ENCODE peak calls at places on chromosomes 6 and 20, in eight cellular contexts. N is heart left ventricle, O is GM23338, G is GM12865, W is heart right ventricle, R is progenitor cell of endocrine pancreas, V is mammary epithelial cell, I is AG10803. F is an unnamed sample.

GRCh38 chr6:160931378-160932343 is 59.9 kb upstream of the MAP3K4 start:
- DNase-seq in N (no peak), O (peak; percentile 54), G (no peak), W (no peak), R (no peak), V (no peak), I (peak; percentile 2), F (no peak)

GRCh38 chr6:159540152-159540551 is 152.9 kb downstream of the SOD2 start:
- DNase-seq in N (no peak), O (peak; percentile 85), G (peak; percentile 21), W (no peak), R (peak; percentile 29), V (peak; percentile 12), I (no peak), F (no peak)

GRCh38 chr6:137866200-137866913 is 702 bp upstream of the TNFAIP3 start:
- DNase-seq in N (peak; percentile 50), O (peak; percentile 74), G (no peak), W (no peak), R (peak; percentile 13), V (peak; percentile 46), I (no peak), F (no peak)

GRCh38 chr6:74715362-74716068 is 490.3 kb downstream of the COL12A1 start:
- DNase-seq in N (no peak), O (no peak), G (no peak), W (no peak), R (no peak), V (peak; percentile 42), I (peak; percentile 46), F (no peak)

GRCh38 chr20:49103647-49104364 is 57.7 kb downstream of the CSE1L start:
- DNase-seq in N (no peak), O (no peak), G (no peak), W (no peak), R (no peak), V (no peak), I (no peak), F (no peak)

GRCh38 chr20:10511507-10512231 is 76.6 kb downstream of the SLX4IP start:
- DNase-seq in N (peak; percentile 77), O (peak; percentile 60), G (peak; percentile 93), W (peak; percentile 54), R (no peak), V (peak; percentile 98), I (peak; percentile 95), F (peak; percentile 88)

GRCh38 chr6:142871910-142872331 is 73.1 kb downstream of the HIVEP2 start:
- DNase-seq in N (peak; percentile 47), O (no peak), G (peak; percentile 85), W (no peak), R (no peak), V (peak; percentile 97), I (peak; percentile 91), F (no peak)

GRCh38 chr6:15522427-15522826 is 140.4 kb downstream of the DTNBP1 start:
- DNase-seq in N (no peak), O (no peak), G (peak; percentile 41), W (no peak), R (no peak), V (no peak), I (peak; percentile 21), F (peak; percentile 40)

GRCh38 chr6:21033575-21034026 is 499.3 kb downstream of the CDKAL1 start:
- DNase-seq in N (peak; percentile 23), O (no peak), G (no peak), W (no peak), R (no peak), V (peak; percentile 83), I (peak; percentile 92), F (no peak)

GRCh38 chr6:34339432-34339831 is 53.0 kb downstream of the NUDT3 start:
- DNase-seq in N (no peak), O (no peak), G (no peak), W (no peak), R (no peak), V (no peak), I (no peak), F (no peak)

GRCh38 chr6:19759117-19759880 is 77.9 kb upstream of the ID4 start:
- DNase-seq in N (no peak), O (no peak), G (no peak), W (no peak), R (no peak), V (peak; percentile 85), I (peak; percentile 89), F (no peak)

GRCh38 chr6:125564941-125565340 is 184.5 kb upstream of the HEY2 start:
- DNase-seq in N (no peak), O (no peak), G (no peak), W (no peak), R (no peak), V (no peak), I (no peak), F (no peak)

GRCh38 chr6:114862809-114863208 is 520.0 kb upstream of the HS3ST5 start:
- DNase-seq in N (no peak), O (no peak), G (no peak), W (no peak), R (no peak), V (peak; percentile 0), I (no peak), F (no peak)

GRCh38 chr6:85458184-85458583 is 8.3 kb downstream of the NT5E start:
- DNase-seq in N (no peak), O (peak; percentile 35), G (peak; percentile 41), W (no peak), R (no peak), V (no peak), I (no peak), F (no peak)

GRCh38 chr6:154370545-154370944 is 13.9 kb upstream of the IPCEF1 start:
- DNase-seq in N (no peak), O (peak; percentile 45), G (peak; percentile 10), W (no peak), R (no peak), V (peak; percentile 14), I (peak; percentile 49), F (peak; percentile 32)

GRCh38 chr20:25289886-25290597 is 42.2 kb downstream of the PYGB start:
- DNase-seq in N (no peak), O (peak; percentile 33), G (no peak), W (no peak), R (no peak), V (no peak), I (no peak), F (no peak)

GRCh38 chr20:51233345-51233744 is 210.4 kb upstream of the KCNG1 start:
- DNase-seq in N (no peak), O (no peak), G (no peak), W (no peak), R (no peak), V (peak; percentile 55), I (no peak), F (no peak)

GRCh38 chr6:87879144-87879861 is 168.3 kb upstream of the SPACA1 start:
- DNase-seq in N (no peak), O (no peak), G (peak; percentile 60), W (no peak), R (no peak), V (no peak), I (peak; percentile 63), F (no peak)

GRCh38 chr20:35476288-35476687 is 20.9 kb downstream of the CEP250 start:
- DNase-seq in N (no peak), O (no peak), G (no peak), W (no peak), R (no peak), V (no peak), I (no peak), F (no peak)

GRCh38 chr6:136613477-136613876 is 63.3 kb upstream of the MAP7 start:
- DNase-seq in N (no peak), O (no peak), G (no peak), W (no peak), R (no peak), V (no peak), I (peak; percentile 56), F (no peak)

DNA sequence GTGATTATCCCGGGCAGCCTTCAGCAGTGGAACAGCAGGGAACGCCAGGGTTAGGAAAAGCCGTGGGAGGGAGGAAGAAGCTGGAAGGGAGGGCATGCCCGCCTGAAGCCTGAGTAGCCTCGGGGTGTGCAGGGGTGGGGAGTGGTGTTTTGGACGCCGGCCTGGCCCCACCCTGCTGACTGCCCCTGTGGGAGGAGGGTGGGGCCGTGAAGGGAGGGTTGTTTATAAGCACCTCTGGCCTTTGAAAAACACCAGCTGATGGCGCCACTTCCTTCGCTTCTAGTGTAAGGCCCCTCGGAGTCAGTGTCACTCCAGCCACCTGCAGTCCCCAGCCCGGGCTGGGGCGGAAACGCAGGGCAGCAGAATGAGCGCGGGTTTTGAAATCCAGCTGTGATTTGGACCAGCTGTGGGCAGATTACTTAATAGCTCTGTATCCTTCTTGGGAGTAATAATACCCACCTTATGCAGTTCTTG is 52.8 kb upstream of the BMP6 start:
- DNase-seq in N (peak; percentile 20), O (peak; percentile 87), G (peak; percentile 24), W (peak; percentile 49), R (no peak), V (peak; percentile 81), I (peak; percentile 59), F (peak; percentile 87)
- TF ChIP-seq CTCF in N (no peak), O (peak; percentile 77), G (no peak), W (peak; percentile 26), R (peak; percentile 20), V (peak; percentile 44), I (no peak), F (peak; percentile 30)

GRCh38 chr6:31734247-31734702 is 2.1 kb downstream of the CLIC1 start:
- DNase-seq in N (no peak), O (no peak), G (no peak), W (no peak), R (no peak), V (no peak), I (no peak), F (no peak)
- TF ChIP-seq CTCF in N (no peak), O (no peak), G (no peak), W (no peak), R (no peak), V (no peak), I (no peak), F (no peak)

GRCh38 chr6:117270121-117270959 is 5.0 kb downstream of the VGLL2 start:
- DNase-seq in N (no peak), O (peak; percentile 79), G (no peak), W (peak; percentile 12), R (no peak), V (peak; percentile 27), I (peak; percentile 2), F (no peak)
- TF ChIP-seq CTCF in N (no peak), O (no peak), G (no peak), W (no peak), R (peak; percentile 31), V (no peak), I (no peak), F (no peak)

GRCh38 chr20:6184086-6184485 is 61.3 kb upstream of the FERMT1 start:
- DNase-seq in N (no peak), O (peak; percentile 41), G (no peak), W (no peak), R (no peak), V (no peak), I (no peak), F (no peak)

GRCh38 chr20:6173481-6173880 is 50.7 kb upstream of the FERMT1 start:
- DNase-seq in N (no peak), O (no peak), G (no peak), W (no peak), R (no peak), V (no peak), I (no peak), F (no peak)

GRCh38 chr20:6180531-6180930 is 57.7 kb upstream of the FERMT1 start:
- DNase-seq in N (no peak), O (no peak), G (no peak), W (no peak), R (no peak), V (no peak), I (no peak), F (no peak)

DNA sequence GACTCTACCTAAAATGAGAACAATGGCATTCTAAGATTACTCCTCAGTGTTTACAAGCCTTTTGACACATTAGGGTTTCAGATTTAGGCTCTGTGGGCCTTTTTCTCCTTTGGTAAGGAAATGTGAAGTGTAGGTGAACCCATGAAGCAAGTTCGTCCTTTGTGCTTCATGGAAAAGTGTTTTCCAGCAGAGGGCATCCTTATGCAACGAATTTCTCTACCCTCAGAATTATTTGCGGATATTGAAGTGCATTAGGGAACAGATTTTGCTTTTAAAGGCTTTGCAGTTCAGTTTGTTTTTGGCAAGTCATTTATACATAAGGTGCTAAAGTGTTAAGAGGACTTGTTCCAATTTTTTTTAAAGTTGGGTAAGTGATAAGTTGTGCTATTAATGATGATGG is 55.7 kb upstream of the FERMT1 start:
- DNase-seq in N (no peak), O (peak; percentile 65), G (no peak), W (no peak), R (no peak), V (peak; percentile 32), I (peak; percentile 24), F (no peak)
- TF ChIP-seq CTCF in N (peak; percentile 53), O (peak; percentile 78), G (no peak), W (peak; percentile 59), R (peak; percentile 55), V (peak; percentile 64), I (peak; percentile 55), F (peak; percentile 56)

F was measured in osteocyte.